ENCODE peak calls at places on chromosomes 4 and X, in five cellular contexts. H is natural killer cell, T is ascending aorta, S is endodermal cell, C is esophagus muscularis mucosa. V is an unnamed sample.

GRCh38 chr4:15601862-15602261 is 53.3 kb downstream of the FBXL5 start:
- DNase-seq in H (no peak), T (no peak), S (no peak), C (no peak), V (no peak)

GRCh38 chr4:140635606-140636005 is 66.8 kb upstream of the UCP1 start:
- DNase-seq in H (no peak), T (no peak), S (peak), C (no peak), V (no peak)

GRCh38 chrX:118528089-118528753 is 32.6 kb downstream of the DOCK11 start:
- DNase-seq in H (peak), T (no peak), S (no peak), C (no peak), V (no peak)

GRCh38 chr4:91838181-91838861 is 465.4 kb upstream of the GRID2 start:
- DNase-seq in H (no peak), T (no peak), S (no peak), C (no peak), V (no peak)

GRCh38 chr4:38921151-38921550 is 53.5 kb downstream of the FAM114A1 start:
- DNase-seq in H (no peak), T (no peak), S (no peak), C (no peak), V (no peak)

GRCh38 chr4:84529169-84529751 is 30.2 kb upstream of the NKX6-1 start:
- DNase-seq in H (no peak), T (no peak), S (no peak), C (no peak), V (no peak)

GRCh38 chrX:105323951-105324350 is 103.5 kb upstream of the TEX13A start:
- DNase-seq in H (no peak), T (no peak), S (no peak), C (no peak), V (no peak)

GRCh38 chr4:16067515-16067914 is 16.3 kb downstream of the PROM1 start:
- DNase-seq in H (no peak), T (no peak), S (peak), C (no peak), V (no peak)

GRCh38 chrX:14712096-14712495 is 160.8 kb downstream of the FANCB start:
- DNase-seq in H (no peak), T (no peak), S (no peak), C (no peak), V (no peak)

GRCh38 chrX:101550825-101551767 is 749 bp downstream of the ARMCX1 start:
- DNase-seq in H (no peak), T (peak), S (peak), C (no peak), V (no peak)

GRCh38 chr4:82705169-82705568 is 93.4 kb downstream of the SCD5 start:
- DNase-seq in H (no peak), T (no peak), S (peak), C (no peak), V (no peak)

GRCh38 chr4:2787230-2788100 is 5.4 kb upstream of the SH3BP2 start:
- DNase-seq in H (peak), T (no peak), S (peak), C (no peak), V (no peak)

GRCh38 chr4:83328486-83328885 is 6.2 kb downstream of the HPSE start:
- DNase-seq in H (no peak), T (no peak), S (peak), C (no peak), V (no peak)

GRCh38 chr4:3196670-3197359 is 52.1 kb upstream of the MSANTD1 start:
- DNase-seq in H (no peak), T (no peak), S (peak), C (no peak), V (no peak)

GRCh38 chr4:156971623-156972369 is at the start of gene PDGFC:
- DNase-seq in H (peak), T (peak), S (peak), C (peak), V (peak)

GRCh38 chr4:139189417-139189749 is 12.4 kb upstream of the ELF2 start:
- DNase-seq in H (no peak), T (no peak), S (no peak), C (no peak), V (no peak)

GRCh38 chr4:139188648-139189416 is 11.8 kb upstream of the ELF2 start:
- DNase-seq in H (no peak), T (no peak), S (peak), C (no peak), V (no peak)

DNA sequence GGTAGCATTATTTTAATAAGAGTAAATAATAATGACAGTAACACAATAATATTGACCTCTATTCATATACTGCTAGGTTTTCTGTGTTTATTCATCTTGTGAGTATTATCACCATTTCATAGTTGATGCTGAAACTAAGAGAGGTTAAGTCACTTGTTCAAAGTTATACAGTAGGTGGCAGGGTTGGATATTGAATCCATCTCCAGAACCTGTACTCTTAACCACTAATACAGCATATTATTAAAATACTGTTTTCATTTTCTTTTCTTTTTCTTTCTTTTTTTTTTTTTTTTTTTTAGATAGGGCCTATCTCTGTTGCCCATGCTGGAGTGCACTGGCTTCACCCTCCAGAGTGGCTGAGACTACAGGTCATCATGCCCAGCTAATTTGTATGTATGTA is 7.1 kb upstream of the ELF2 start:
- DNase-seq in H (no peak), T (no peak), S (no peak), C (no peak), V (no peak)
- TF ChIP-seq CTCF in H (no peak), T (peak), S (no peak), C (peak), V (no peak)

GRCh38 chr4:6586715-6587325 is 11.8 kb downstream of the MAN2B2 start:
- DNase-seq in H (no peak), T (no peak), S (no peak), C (no peak), V (no peak)
- TF ChIP-seq CTCF in H (no peak), T (no peak), S (peak), C (no peak), V (no peak)

GRCh38 chrX:100477949-100478348 is 67.9 kb upstream of the PCDH19 start:
- DNase-seq in H (no peak), T (no peak), S (no peak), C (no peak), V (no peak)
- TF ChIP-seq CTCF in H (no peak), T (no peak), S (no peak), C (no peak), V (no peak)

GRCh38 chrX:108199691-108200090 is 108.1 kb downstream of the ATG4A start:
- DNase-seq in H (no peak), T (no peak), S (peak), C (no peak), V (no peak)
- TF ChIP-seq CTCF in H (no peak), T (peak), S (peak), C (peak), V (peak)

GRCh38 chrX:110000854-110001701 is 1.8 kb upstream of the TMEM164 start:
- DNase-seq in H (no peak), T (no peak), S (no peak), C (no peak), V (no peak)

GRCh38 chrX:110004210-110004609 is 1.3 kb downstream of the TMEM164 start:
- DNase-seq in H (no peak), T (no peak), S (peak), C (no peak), V (no peak)

GRCh38 chrX:110003167-110004156 is 548 bp downstream of the TMEM164 start:
- DNase-seq in H (no peak), T (no peak), S (peak), C (no peak), V (peak)

GRCh38 chrX:110001702-110002299 is 1.1 kb upstream of the TMEM164 start:
- DNase-seq in H (no peak), T (no peak), S (no peak), C (no peak), V (no peak)

DNA sequence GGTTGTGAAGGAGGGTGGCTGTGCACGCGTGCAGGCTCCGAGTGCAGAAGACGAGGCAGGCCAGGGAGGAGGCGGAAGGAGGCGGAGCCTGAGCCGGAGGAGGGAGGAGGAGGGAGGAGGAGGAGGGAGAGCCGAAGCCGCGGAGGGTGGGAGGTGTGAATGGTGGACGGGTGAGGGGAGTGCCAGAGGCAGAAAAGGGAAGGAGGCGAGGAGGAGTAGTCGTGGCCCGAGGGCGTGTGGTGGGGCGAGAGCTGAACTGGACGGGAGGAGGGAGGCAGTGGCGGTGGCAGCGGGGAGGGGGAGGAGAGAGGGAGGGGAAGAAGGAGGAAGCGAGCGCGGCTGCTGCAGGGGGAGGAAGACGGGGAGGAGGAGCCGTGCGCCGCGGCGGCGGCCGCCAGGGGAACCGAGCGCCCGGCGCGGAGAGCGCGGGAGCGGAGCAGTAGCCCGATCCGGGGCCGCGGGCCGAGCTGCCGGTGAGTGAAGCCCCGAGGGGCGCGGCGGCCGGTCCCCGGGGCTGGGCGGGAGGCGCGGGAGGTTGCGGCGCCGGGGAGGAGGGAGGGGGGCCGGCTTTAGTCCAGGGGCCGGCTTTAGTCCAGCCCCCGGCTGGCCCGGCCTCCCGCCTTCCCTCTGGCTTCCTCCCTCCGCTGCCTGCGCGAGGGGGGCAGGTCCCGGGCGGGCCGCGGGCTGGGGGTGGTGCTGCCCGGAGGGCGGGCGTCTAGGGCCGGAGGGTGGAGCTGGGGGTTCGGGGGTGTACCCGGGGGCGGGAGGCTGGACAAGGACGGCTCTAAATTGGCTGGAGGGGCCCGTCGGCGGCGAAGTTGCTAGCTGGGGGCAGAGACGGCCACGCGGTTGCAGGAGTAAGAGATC is at the start of gene TMEM164:
- DNase-seq in H (peak), T (peak), S (peak), C (peak), V (peak)
- TF ChIP-seq CTCF in H (no peak), T (no peak), S (peak), C (no peak), V (peak)

DNA sequence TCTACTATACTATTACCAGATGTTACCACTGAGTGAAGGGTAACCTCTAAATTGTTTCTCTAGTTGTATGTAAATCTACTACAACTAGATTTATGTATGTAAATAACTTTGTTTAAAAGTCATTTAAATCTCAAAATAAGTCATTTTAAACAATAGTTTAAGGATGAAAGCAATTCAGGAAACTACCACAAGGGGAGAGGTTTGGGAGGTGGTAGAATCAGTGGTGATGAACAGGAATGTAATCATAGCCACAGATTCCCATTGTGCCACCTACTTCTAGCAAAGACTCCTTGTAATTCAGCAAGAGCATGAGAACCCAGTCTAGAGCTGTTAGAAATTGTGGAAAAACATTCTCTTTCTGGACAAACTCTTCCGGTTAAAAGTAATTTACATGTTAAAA is 234.6 kb downstream of the SLC7A11 start:
- DNase-seq in H (no peak), T (no peak), S (no peak), C (no peak), V (no peak)
- TF ChIP-seq CTCF in H (no peak), T (no peak), S (peak), C (no peak), V (peak)

V was measured in progenitor cell of endocrine pancreas.